ENCODE peak calls at places on chromosomes 2 and 18, in six cellular contexts. O, Q, T, N, L and Y are unnamed samples.

GRCh38 chr2:240510513-240511210 is 47.1 kb downstream of the ANKMY1 start:
- DNase-seq in O (no peak), Q (no peak), T (no peak), N (no peak), L (no peak), Y (no peak)

GRCh38 chr2:21413082-21413481 is 289.3 kb downstream of the TDRD15 start:
- DNase-seq in O (no peak), Q (no peak), T (no peak), N (no peak), L (no peak), Y (no peak)

GRCh38 chr2:131646669-131647297 is 119.1 kb downstream of the CCDC74A start:
- DNase-seq in O (peak), Q (no peak), T (no peak), N (no peak), L (no peak), Y (no peak)

GRCh38 chr2:15588329-15588919 is 3.2 kb upstream of the DDX1 start:
- DNase-seq in O (peak), Q (peak), T (peak), N (peak), L (peak), Y (no peak)

GRCh38 chr2:99398303-99398702 is 61.1 kb downstream of the EIF5B start:
- DNase-seq in O (no peak), Q (no peak), T (peak), N (no peak), L (no peak), Y (no peak)

GRCh38 chr2:147364597-147364996 is 480.2 kb upstream of the ACVR2A start:
- DNase-seq in O (peak), Q (peak), T (no peak), N (no peak), L (no peak), Y (no peak)

GRCh38 chr18:59861963-59862819 is 37.6 kb upstream of the PMAIP1 start:
- DNase-seq in O (no peak), Q (no peak), T (no peak), N (no peak), L (no peak), Y (no peak)

GRCh38 chr2:187310696-187311095 is 137.4 kb downstream of the CALCRL start:
- DNase-seq in O (no peak), Q (no peak), T (no peak), N (no peak), L (no peak), Y (peak)

GRCh38 chr18:70158992-70159717 is 46.3 kb downstream of the RTTN start:
- DNase-seq in O (no peak), Q (no peak), T (no peak), N (no peak), L (no peak), Y (no peak)